ENCODE peak calls at places on chromosomes 7 and 10, in nine cellular contexts. D, S, J, L, Q, I, P, E and N are unnamed samples.

GRCh38 chr7:55567495-55568070 is 4.7 kb downstream of the VOPP1 start:
- DNase-seq in D (no peak), S (no peak), P (no peak), I (no peak), J (no peak), L (no peak), E (no peak), Q (no peak), N (no peak)

GRCh38 chr10:45423976-45424499 is 50.0 kb downstream of the ALOX5 start:
- DNase-seq in I (no peak), D (no peak), L (no peak), Q (no peak), E (no peak), J (no peak), S (no peak), P (no peak), N (no peak)

GRCh38 chr7:83934118-83934734 is 260.4 kb downstream of the SEMA3A start:
- DNase-seq in Q (no peak), J (no peak), S (no peak), P (no peak), E (no peak), D (no peak), L (no peak), I (peak), N (no peak)

GRCh38 chr7:139043823-139044812 is 8.3 kb upstream of the ZC3HAV1L start:
- DNase-seq in J (no peak), S (peak), Q (no peak), E (peak), L (peak), P (no peak), D (peak), I (no peak), N (no peak)

GRCh38 chr7:124033093-124033806 is 383 bp upstream of the TMEM229A start:
- DNase-seq in Q (peak), I (no peak), S (no peak), D (no peak), E (peak), P (no peak), J (peak), L (peak), N (peak)

GRCh38 chr10:13712799-13713581 is 126.2 kb downstream of the PRPF18 start:
- DNase-seq in D (no peak), S (peak), Q (no peak), P (peak), E (peak), L (peak), J (no peak), I (peak), N (no peak)

GRCh38 chr10:12826800-12827372 is 174.6 kb downstream of the CCDC3 start:
- DNase-seq in I (no peak), L (peak), S (no peak), E (no peak), P (no peak), Q (no peak), J (no peak), D (no peak), N (no peak)

GRCh38 chr10:23094786-23095403 is 484 bp upstream of the MSRB2 start:
- DNase-seq in I (no peak), D (no peak), Q (no peak), L (no peak), S (no peak), P (no peak), E (no peak), J (peak), N (no peak)

GRCh38 chr7:152462995-152463713 is 27.4 kb upstream of the KMT2C start:
- DNase-seq in S (peak), D (no peak), I (peak), E (no peak), Q (peak), L (peak), J (peak), P (peak), N (peak)

GRCh38 chr10:44962870-44963738 is 3.5 kb downstream of the RASSF4 start:
- DNase-seq in E (peak), I (no peak), Q (no peak), P (no peak), S (no peak), L (peak), D (no peak), J (peak), N (no peak)

GRCh38 chr7:4681922-4682620 is at the start of gene FOXK1:
- DNase-seq in L (peak), Q (peak), I (peak), S (peak), D (peak), E (peak), P (no peak), J (peak), N (peak)

GRCh38 chr7:1028775-1029636 is 15.3 kb upstream of the GPR146 start:
- DNase-seq in I (peak), Q (no peak), P (peak), L (peak), S (peak), J (peak), D (peak), E (peak), N (peak)

GRCh38 chr10:71878327-71879034 is 27.4 kb upstream of the PSAP start:
- DNase-seq in E (no peak), I (no peak), J (peak), S (no peak), P (no peak), Q (no peak), L (peak), D (no peak), N (no peak)

GRCh38 chr7:1554332-1555045 is 1.5 kb downstream of the TMEM184A start:
- DNase-seq in L (no peak), P (no peak), I (no peak), E (no peak), Q (no peak), S (no peak), J (no peak), D (no peak), N (no peak)

GRCh38 chr10:381805-382204 is 246.6 kb downstream of the ZMYND11 start:
- DNase-seq in P (no peak), I (no peak), J (no peak), D (no peak), L (no peak), E (no peak), Q (no peak), S (no peak), N (no peak)